ENCODE peak calls at places on chromosomes 2 and 18, in nine cellular contexts. J is cardiac muscle cell, U is fibroblast of lung, B is right atrium auricular region, S is kidney, L is right lobe of liver, O is heart right ventricle, R is AG04449, G is A549. W is an unnamed sample.
A peak's percentile ranks its signal among the peaks of the same experiment; 100 is the strongest.

GRCh38 chr18:68779169-68779568 is 18.7 kb upstream of the CCDC102B start:
- DNase-seq in J (peak; percentile 86), U (peak; percentile 95), B (no peak), S (no peak), L (no peak), O (no peak), R (no peak), G (no peak), W (peak; percentile 80)

GRCh38 chr2:34252111-34252510 is 653.0 kb upstream of the FAM98A start:
- DNase-seq in J (no peak), U (no peak), B (no peak), S (no peak), L (no peak), O (no peak), R (no peak), G (no peak), W (no peak)

GRCh38 chr2:48313036-48313877 is 216.7 kb upstream of the STON1 start:
- DNase-seq in J (no peak), U (no peak), B (no peak), S (no peak), L (no peak), O (no peak), R (no peak), G (no peak), W (no peak)

GRCh38 chr2:203918839-203919238 is 17.7 kb upstream of the ICOS start:
- DNase-seq in J (no peak), U (no peak), B (no peak), S (no peak), L (no peak), O (no peak), R (no peak), G (no peak), W (no peak)

GRCh38 chr2:96642564-96643350 is at the start of gene FER1L5:
- DNase-seq in J (peak; percentile 86), U (peak; percentile 69), B (no peak), S (peak; percentile 76), L (no peak), O (no peak), R (no peak), G (no peak), W (peak; percentile 49)

GRCh38 chr2:232351686-232352510 is 26.7 kb upstream of the ALPP start:
- DNase-seq in J (no peak), U (no peak), B (no peak), S (no peak), L (no peak), O (no peak), R (no peak), G (no peak), W (no peak)

GRCh38 chr18:46343940-46344372 is 239.8 kb downstream of the HAUS1 start:
- DNase-seq in J (no peak), U (no peak), B (no peak), S (no peak), L (no peak), O (peak; percentile 37), R (no peak), G (no peak), W (no peak)

GRCh38 chr2:230847883-230848388 is 16.8 kb upstream of the ITM2C start:
- DNase-seq in J (peak; percentile 89), U (peak; percentile 78), B (peak; percentile 82), S (peak; percentile 96), L (peak; percentile 84), O (peak; percentile 89), R (peak; percentile 9), G (peak; percentile 76), W (peak; percentile 78)

GRCh38 chr2:46666044-46666662 is 186.8 kb downstream of the TMEM247 start:
- DNase-seq in J (peak; percentile 94), U (peak; percentile 82), B (no peak), S (peak; percentile 80), L (no peak), O (peak; percentile 77), R (no peak), G (no peak), W (peak; percentile 87)

GRCh38 chr2:64230540-64230939 is 86.3 kb upstream of the PELI1 start:
- DNase-seq in J (no peak), U (no peak), B (no peak), S (no peak), L (no peak), O (no peak), R (no peak), G (no peak), W (no peak)

GRCh38 chr2:43097650-43098049 is 128.8 kb downstream of the ZFP36L2 start:
- DNase-seq in J (no peak), U (no peak), B (no peak), S (no peak), L (no peak), O (no peak), R (no peak), G (no peak), W (no peak)

GRCh38 chr2:100708333-100708732 is 111.6 kb upstream of the NPAS2 start:
- DNase-seq in J (no peak), U (no peak), B (no peak), S (no peak), L (no peak), O (no peak), R (no peak), G (no peak), W (no peak)

GRCh38 chr2:12106440-12107080 is 360.1 kb downstream of the LPIN1 start:
- DNase-seq in J (peak; percentile 99), U (peak; percentile 99), B (no peak), S (peak; percentile 78), L (no peak), O (peak; percentile 75), R (peak; percentile 95), G (peak; percentile 61), W (peak; percentile 97)

GRCh38 chr2:150643106-150643730 is 155.8 kb upstream of the RND3 start:
- DNase-seq in J (peak; percentile 64), U (no peak), B (no peak), S (no peak), L (no peak), O (no peak), R (no peak), G (no peak), W (no peak)

DNA sequence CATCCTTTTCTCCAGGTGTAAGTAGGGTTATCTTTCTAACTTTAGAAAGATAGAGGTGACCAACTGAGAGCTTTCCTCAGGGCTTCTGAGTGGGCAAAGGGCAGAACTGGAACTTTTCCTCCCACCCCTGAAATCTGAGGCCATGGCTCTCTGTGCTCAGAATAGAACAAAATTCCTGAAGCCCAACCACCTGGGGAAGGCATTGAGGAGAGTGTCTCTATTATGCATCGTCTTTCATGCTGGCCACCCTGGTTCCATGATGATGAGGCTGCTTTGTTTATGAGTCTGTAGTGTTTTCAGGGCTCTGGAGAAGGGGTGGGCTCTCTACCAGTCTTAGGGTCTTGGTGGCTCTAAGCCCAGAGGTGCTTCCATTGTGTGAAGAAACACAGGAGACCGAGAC is 30.7 kb upstream of the IL1R1 start:
- DNase-seq in J (peak; percentile 34), U (no peak), B (no peak), S (no peak), L (no peak), O (no peak), R (no peak), G (no peak), W (peak; percentile 23)
- H3K4me3 ChIP-seq in J (no peak overlapping the region), U (no peak overlapping the region), B (no peak overlapping the region), S (no peak overlapping the region), L (no peak overlapping the region), O (no peak overlapping the region), R (no peak overlapping the region), G (no peak overlapping the region), W (no peak overlapping the region)

GRCh38 chr2:1590611-1591460 is 153.5 kb downstream of the PXDN start:
- DNase-seq in J (peak; percentile 54), U (no peak), B (no peak), S (peak; percentile 59), L (no peak), O (no peak), R (no peak), G (no peak), W (no peak)

GRCh38 chr2:1586946-1587840 is 157.1 kb downstream of the PXDN start:
- DNase-seq in J (peak; percentile 36), U (no peak), B (no peak), S (peak; percentile 77), L (no peak), O (no peak), R (no peak), G (no peak), W (no peak)

GRCh38 chr2:1588051-1588993 is 156.0 kb downstream of the PXDN start:
- DNase-seq in J (no peak), U (no peak), B (peak; percentile 30), S (peak; percentile 58), L (no peak), O (no peak), R (no peak), G (no peak), W (no peak)

GRCh38 chr2:1591461-1591770 is 152.9 kb downstream of the PXDN start:
- DNase-seq in J (peak; percentile 35), U (no peak), B (no peak), S (peak; percentile 85), L (no peak), O (peak; percentile 43), R (no peak), G (no peak), W (no peak)

GRCh38 chr2:1588994-1589611 is 155.2 kb downstream of the PXDN start:
- DNase-seq in J (peak; percentile 56), U (no peak), B (no peak), S (peak; percentile 54), L (no peak), O (no peak), R (no peak), G (no peak), W (peak; percentile 54)
- TF ChIP-seq CTCF in J (no peak), U (no peak), B (no peak), S (no peak), L (no peak), O (no peak), R (no peak), G (no peak), W (peak; percentile 0)

GRCh38 chr18:77369644-77370043 is 120.0 kb downstream of the GALR1 start:
- DNase-seq in J (no peak), U (peak; percentile 2), B (no peak), S (no peak), L (no peak), O (no peak), R (no peak), G (no peak), W (no peak)

GRCh38 chr18:77361382-77361781 is 111.7 kb downstream of the GALR1 start:
- DNase-seq in J (no peak), U (no peak), B (no peak), S (no peak), L (no peak), O (no peak), R (no peak), G (no peak), W (no peak)

GRCh38 chr18:77365667-77366066 is 116.0 kb downstream of the GALR1 start:
- DNase-seq in J (no peak), U (no peak), B (no peak), S (no peak), L (no peak), O (no peak), R (no peak), G (no peak), W (no peak)

GRCh38 chr18:77366067-77366724 is 116.5 kb downstream of the GALR1 start:
- DNase-seq in J (peak; percentile 5), U (no peak), B (no peak), S (no peak), L (no peak), O (no peak), R (no peak), G (no peak), W (no peak)

GRCh38 chr18:77366725-77367641 is 117.3 kb downstream of the GALR1 start:
- DNase-seq in J (peak; percentile 2), U (no peak), B (no peak), S (no peak), L (no peak), O (no peak), R (no peak), G (peak; percentile 5), W (peak; percentile 26)
- H3K4me3 ChIP-seq in J (no peak overlapping the region), U (no peak overlapping the region), B (no peak overlapping the region), S (peak overlapping the region; percentile 65), L (no peak overlapping the region), O (peak overlapping the region; percentile 15), R (no peak overlapping the region), G (peak overlapping the region; percentile 33), W (peak overlapping the region; percentile 36)

GRCh38 chr2:240127351-240127750 is 8.8 kb downstream of the COPS9 start:
- DNase-seq in J (no peak), U (no peak), B (no peak), S (peak; percentile 37), L (no peak), O (no peak), R (no peak), G (no peak), W (no peak)
- TF ChIP-seq CTCF in J (no peak), U (no peak), B (no peak), S (no peak), L (no peak), O (no peak), R (no peak), G (no peak), W (no peak)